ENCODE peak calls at places on chromosomes 13 and 19, in five cellular contexts. O, U, K, S and P are unnamed samples.

GRCh38 chr19:17281391-17282304 is at the start of gene ANKLE1:
- DNase-seq in O (no peak), U (peak), K (no peak), S (peak), P (peak)

GRCh38 chr13:38868870-38869269 is 121.8 kb downstream of the STOML3 start:
- DNase-seq in O (no peak), U (no peak), K (no peak), S (no peak), P (no peak)

GRCh38 chr19:54470991-54471782 is 1.9 kb downstream of the CDC42EP5 start:
- DNase-seq in O (no peak), U (peak), K (no peak), S (peak), P (peak)

GRCh38 chr19:34990578-34991192 is 9.4 kb upstream of the GRAMD1A start:
- DNase-seq in O (no peak), U (peak), K (no peak), S (no peak), P (no peak)

GRCh38 chr19:12936582-12936981 is 1.8 kb upstream of the CALR start:
- DNase-seq in O (no peak), U (no peak), K (no peak), S (no peak), P (no peak)

GRCh38 chr19:39247701-39248664 is 673 bp downstream of the IFNL4 start:
- DNase-seq in O (no peak), U (no peak), K (peak), S (no peak), P (no peak)

GRCh38 chr13:21696865-21697448 is 26.1 kb downstream of the FGF9 start:
- DNase-seq in O (no peak), U (no peak), K (no peak), S (no peak), P (no peak)

GRCh38 chr13:100461309-100462035 is 127.1 kb downstream of the GGACT start:
- DNase-seq in O (no peak), U (no peak), K (no peak), S (no peak), P (no peak)

GRCh38 chr13:113324336-113324882 is 27.4 kb downstream of the LAMP1 start:
- DNase-seq in O (no peak), U (no peak), K (no peak), S (no peak), P (no peak)

GRCh38 chr13:51549050-51549449 is 35.2 kb upstream of the WDFY2 start:
- DNase-seq in O (no peak), U (no peak), K (peak), S (no peak), P (no peak)

GRCh38 chr13:65155861-65156260 is 2074.3 kb downstream of the PCDH9 start:
- DNase-seq in O (no peak), U (no peak), K (no peak), S (no peak), P (no peak)

GRCh38 chr19:12666305-12667048 is at the start of the genes MAN2B1 and WDR83:
- DNase-seq in O (no peak), U (peak), K (peak), S (peak), P (peak)

GRCh38 chr19:12864143-12864542 is 17.1 kb downstream of the DNASE2 start:
- DNase-seq in O (no peak), U (no peak), K (no peak), S (no peak), P (no peak)

GRCh38 chr13:32033744-32034143 is 2.2 kb downstream of the FRY start:
- DNase-seq in O (no peak), U (no peak), K (no peak), S (no peak), P (no peak)

GRCh38 chr13:33394294-33394932 is 108.9 kb upstream of the STARD13 start:
- DNase-seq in O (no peak), U (no peak), K (no peak), S (no peak), P (no peak)

GRCh38 chr19:55487884-55488687 is at the start of gene SSC5D:
- DNase-seq in O (no peak), U (no peak), K (no peak), S (no peak), P (no peak)

GRCh38 chr13:106078191-106078590 is 457.3 kb downstream of the EFNB2 start:
- DNase-seq in O (no peak), U (no peak), K (no peak), S (no peak), P (no peak)

GRCh38 chr19:18737337-18737953 is 53.7 kb downstream of the COMP start:
- DNase-seq in O (no peak), U (no peak), K (no peak), S (no peak), P (no peak)

GRCh38 chr13:20993661-20994440 is 67.5 kb downstream of the LATS2 start:
- DNase-seq in O (no peak), U (no peak), K (no peak), S (no peak), P (no peak)

GRCh38 chr19:13492128-13492527 is 14.2 kb downstream of the CACNA1A start:
- DNase-seq in O (no peak), U (no peak), K (no peak), S (no peak), P (no peak)

GRCh38 chr13:112732679-112733078 is 42.8 kb downstream of the ATP11A start:
- DNase-seq in O (no peak), U (no peak), K (peak), S (no peak), P (no peak)

GRCh38 chr19:16836115-16836905 is 7.1 kb downstream of the SIN3B start:
- DNase-seq in O (no peak), U (peak), K (no peak), S (no peak), P (no peak)

GRCh38 chr19:12230751-12231733 is 63.6 kb downstream of the ZNF44 start:
- DNase-seq in O (no peak), U (no peak), K (no peak), S (no peak), P (no peak)

GRCh38 chr19:14059093-14059480 is 2.8 kb downstream of the PALM3 start:
- DNase-seq in O (no peak), U (peak), K (peak), S (peak), P (peak)

GRCh38 chr19:7366701-7367420 is 18.1 kb downstream of the ARHGEF18 start:
- DNase-seq in O (peak), U (peak), K (no peak), S (no peak), P (no peak)

GRCh38 chr19:38733241-38733492 is 11.1 kb downstream of the CAPN12 start:
- DNase-seq in O (no peak), U (no peak), K (no peak), S (no peak), P (no peak)

GRCh38 chr13:33606692-33607091 is 211.3 kb upstream of the RFC3 start:
- DNase-seq in O (no peak), U (no peak), K (no peak), S (no peak), P (peak)

GRCh38 chr13:97884707-97885468 is 68.6 kb upstream of the IPO5 start:
- DNase-seq in O (no peak), U (no peak), K (no peak), S (no peak), P (no peak)

DNA sequence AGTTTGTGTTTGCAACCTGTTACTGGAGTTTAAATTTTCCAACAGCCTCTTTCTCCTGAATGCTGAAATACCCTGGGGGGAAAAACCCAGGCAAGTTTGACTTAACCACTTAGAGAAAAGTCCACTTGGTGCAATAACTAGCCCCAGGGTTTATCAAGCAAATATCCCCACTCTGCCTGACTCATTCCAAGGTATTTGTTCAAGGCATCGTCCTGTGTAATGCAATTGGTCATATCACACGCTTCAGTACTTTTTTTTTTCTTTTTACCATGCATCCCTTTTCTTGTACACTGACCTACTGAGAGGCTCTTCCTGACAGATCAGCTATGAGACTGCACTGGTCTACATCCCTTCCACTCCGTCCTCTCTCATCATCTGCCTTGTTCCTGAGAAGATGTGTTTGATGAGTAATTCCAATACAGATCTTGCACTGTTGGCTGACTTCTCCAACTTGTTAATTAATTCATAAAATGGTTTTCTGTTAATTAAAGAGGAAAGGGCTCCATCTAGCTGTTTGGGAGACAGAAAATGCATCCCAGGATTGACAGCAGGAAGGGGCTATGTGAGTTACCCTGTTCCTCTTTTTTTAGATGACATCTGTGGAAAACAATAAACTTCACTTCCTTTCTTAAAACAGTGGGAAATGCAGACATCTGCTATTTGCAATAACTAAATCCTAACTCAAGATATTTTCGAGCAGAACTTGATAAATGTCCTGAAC is 212.6 kb upstream of the IRS2 start:
- DNase-seq in O (no peak), U (no peak), K (no peak), S (no peak), P (no peak)
- TF ChIP-seq CTCF in O (peak), U (no peak), K (no peak), S (no peak), P (no peak)

DNA sequence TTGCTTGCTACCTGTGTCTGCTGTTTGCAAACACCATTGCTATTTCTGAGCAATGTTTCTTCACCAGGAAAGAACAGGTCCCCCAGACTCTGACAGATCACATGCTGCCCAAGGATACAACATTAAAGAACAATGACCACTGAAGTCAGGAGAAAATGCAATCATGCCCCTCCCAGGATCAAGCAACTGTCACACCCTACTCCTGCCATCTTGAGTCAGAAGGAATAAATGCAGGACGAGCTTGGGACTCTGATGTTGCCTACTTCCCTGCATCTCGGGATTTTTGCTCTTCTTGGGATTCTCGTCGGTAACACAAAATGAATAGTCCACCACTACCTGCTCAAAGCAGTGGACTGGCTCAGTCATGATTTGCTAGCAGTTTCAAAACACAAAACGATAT is 490.6 kb downstream of the COG6 start:
- DNase-seq in O (no peak), U (no peak), K (no peak), S (no peak), P (no peak)
- TF ChIP-seq CTCF in O (peak), U (no peak), K (no peak), S (no peak), P (no peak)

GRCh38 chr13:78317030-78317429 is 286.3 kb downstream of the POU4F1 start:
- DNase-seq in O (no peak), U (no peak), K (no peak), S (no peak), P (no peak)
- TF ChIP-seq CTCF in O (no peak), U (peak), K (peak), S (no peak), P (peak)

DNA sequence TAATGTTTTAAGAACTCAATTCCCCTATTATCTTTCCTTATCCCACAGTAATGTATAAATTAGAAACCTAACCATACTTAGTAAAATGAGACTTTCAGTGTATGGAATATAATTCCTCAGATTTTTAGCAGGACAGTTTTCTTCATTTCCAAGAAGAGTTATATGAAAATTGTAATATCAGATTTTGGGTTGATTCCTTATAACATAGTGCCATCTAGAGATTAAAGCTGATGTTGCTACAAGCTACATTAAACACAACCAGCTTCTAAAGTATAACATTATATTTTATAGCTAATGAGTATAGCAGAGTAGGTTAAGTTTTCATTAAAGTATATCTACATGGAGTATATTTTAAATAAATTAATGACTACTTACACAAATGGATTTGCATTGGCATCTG is 99.7 kb upstream of the MIR17HG start:
- DNase-seq in O (no peak), U (peak), K (no peak), S (no peak), P (no peak)
- TF ChIP-seq CTCF in O (no peak), U (no peak), K (peak), S (no peak), P (peak)

GRCh38 chr19:2037676-2038255 is 13.3 kb downstream of the MKNK2 start:
- DNase-seq in O (no peak), U (no peak), K (peak), S (no peak), P (no peak)
- TF ChIP-seq CTCF in O (no peak), U (no peak), K (no peak), S (no peak), P (no peak)

GRCh38 chr19:58033741-58034475 is at the start of gene ZSCAN1:
- DNase-seq in O (no peak), U (no peak), K (no peak), S (peak), P (peak)
- TF ChIP-seq CTCF in O (no peak), U (no peak), K (no peak), S (no peak), P (no peak)